ENCODE peak calls at places on chromosomes 7 and 10, in nine cellular contexts. W is ascending aorta, I is heart left ventricle, K is tibial nerve, Q is transverse colon, D is coronary artery, O is endodermal cell, A is left ventricle myocardium inferior, G is AG04450. V is an unnamed sample.

GRCh38 chr7:24898691-24899090 is 81.3 kb downstream of the OSBPL3 start:
- DNase-seq in W (no peak), I (no peak), K (no peak), Q (no peak), D (no peak), O (no peak), A (no peak), G (no peak), V (no peak)

GRCh38 chr10:112140110-112140755 is 43.3 kb downstream of the GPAM start:
- DNase-seq in W (peak), I (peak), K (peak), Q (peak), D (no peak), O (peak), A (peak), G (peak), V (peak)

GRCh38 chr10:124691448-124692435 is 52.4 kb downstream of the FAM53B start:
- DNase-seq in W (no peak), I (peak), K (no peak), Q (no peak), D (no peak), O (no peak), A (no peak), G (no peak), V (no peak)

GRCh38 chr10:1464866-1465265 is 272.5 kb downstream of the ADARB2 start:
- DNase-seq in W (no peak), I (no peak), K (no peak), Q (no peak), D (no peak), O (no peak), A (no peak), G (no peak), V (no peak)

GRCh38 chr10:132459252-132460028 is 62.4 kb downstream of the PWWP2B start:
- DNase-seq in W (no peak), I (peak), K (no peak), Q (peak), D (no peak), O (peak), A (no peak), G (no peak), V (no peak)

GRCh38 chr10:69458426-69459100 is 7.3 kb downstream of the TSPAN15 start:
- DNase-seq in W (no peak), I (no peak), K (no peak), Q (peak), D (no peak), O (peak), A (no peak), G (no peak), V (no peak)

GRCh38 chr7:129285195-129285594 is 60.4 kb downstream of the AHCYL2 start:
- DNase-seq in W (no peak), I (no peak), K (no peak), Q (no peak), D (no peak), O (no peak), A (no peak), G (no peak), V (no peak)

GRCh38 chr7:154644366-154644765 is 358.6 kb downstream of the PAXIP1 start:
- DNase-seq in W (no peak), I (no peak), K (no peak), Q (no peak), D (no peak), O (no peak), A (no peak), G (no peak), V (no peak)

GRCh38 chr7:3333861-3334260 is 32.8 kb downstream of the SDK1 start:
- DNase-seq in W (no peak), I (no peak), K (no peak), Q (no peak), D (no peak), O (no peak), A (no peak), G (no peak), V (no peak)

GRCh38 chr10:6162589-6163356 is 40.0 kb upstream of the PFKFB3 start:
- DNase-seq in W (no peak), I (peak), K (no peak), Q (peak), D (no peak), O (no peak), A (no peak), G (no peak), V (no peak)

GRCh38 chr7:98212532-98213041 is 1.3 kb downstream of the BHLHA15 start:
- DNase-seq in W (peak), I (no peak), K (no peak), Q (no peak), D (peak), O (peak), A (no peak), G (no peak), V (peak)

GRCh38 chr7:30788640-30789333 is 17.6 kb downstream of the MINDY4 start:
- DNase-seq in W (peak), I (no peak), K (no peak), Q (no peak), D (no peak), O (no peak), A (no peak), G (no peak), V (no peak)

GRCh38 chr10:28663576-28664368 is 13.5 kb upstream of the BAMBI start:
- DNase-seq in W (peak), I (peak), K (peak), Q (peak), D (peak), O (peak), A (peak), G (peak), V (peak)

GRCh38 chr10:97861351-97861750 is 11.7 kb downstream of the GOLGA7B start:
- DNase-seq in W (no peak), I (no peak), K (no peak), Q (no peak), D (no peak), O (peak), A (no peak), G (no peak), V (peak)

GRCh38 chr7:137877301-137877700 is 30.5 kb upstream of the DGKI start:
- DNase-seq in W (no peak), I (no peak), K (no peak), Q (no peak), D (no peak), O (no peak), A (no peak), G (no peak), V (no peak)

GRCh38 chr7:30726296-30727006 is 25.5 kb upstream of the INMT start:
- DNase-seq in W (no peak), I (no peak), K (no peak), Q (no peak), D (no peak), O (no peak), A (no peak), G (no peak), V (no peak)

GRCh38 chr10:80409121-80409520 is 770 bp downstream of the PRXL2A start:
- DNase-seq in W (no peak), I (no peak), K (no peak), Q (no peak), D (no peak), O (no peak), A (no peak), G (no peak), V (no peak)

GRCh38 chr7:27994639-27995038 is 186.0 kb downstream of the JAZF1 start:
- DNase-seq in W (no peak), I (no peak), K (no peak), Q (peak), D (no peak), O (no peak), A (no peak), G (no peak), V (no peak)

GRCh38 chr7:32167256-32167655 is 97.0 kb upstream of the PDE1C start:
- DNase-seq in W (no peak), I (no peak), K (no peak), Q (no peak), D (no peak), O (no peak), A (no peak), G (no peak), V (no peak)

GRCh38 chr7:70530191-70530590 is 601.8 kb upstream of the GALNT17 start:
- DNase-seq in W (no peak), I (no peak), K (no peak), Q (no peak), D (no peak), O (no peak), A (no peak), G (no peak), V (no peak)

GRCh38 chr10:131843881-131844284 is 56.9 kb upstream of the PPP2R2D start:
- DNase-seq in W (peak), I (no peak), K (no peak), Q (no peak), D (peak), O (peak), A (no peak), G (no peak), V (no peak)

GRCh38 chr10:86536294-86536861 is 14.8 kb upstream of the WAPL start:
- DNase-seq in W (no peak), I (no peak), K (no peak), Q (peak), D (no peak), O (peak), A (no peak), G (no peak), V (no peak)

GRCh38 chr10:8255301-8255700 is 200.8 kb downstream of the GATA3 start:
- DNase-seq in W (no peak), I (no peak), K (no peak), Q (no peak), D (no peak), O (no peak), A (no peak), G (no peak), V (no peak)

GRCh38 chr10:97333351-97333600 is 1.3 kb downstream of the FRAT2 start:
- DNase-seq in W (no peak), I (no peak), K (no peak), Q (no peak), D (no peak), O (peak), A (no peak), G (peak), V (no peak)

DNA sequence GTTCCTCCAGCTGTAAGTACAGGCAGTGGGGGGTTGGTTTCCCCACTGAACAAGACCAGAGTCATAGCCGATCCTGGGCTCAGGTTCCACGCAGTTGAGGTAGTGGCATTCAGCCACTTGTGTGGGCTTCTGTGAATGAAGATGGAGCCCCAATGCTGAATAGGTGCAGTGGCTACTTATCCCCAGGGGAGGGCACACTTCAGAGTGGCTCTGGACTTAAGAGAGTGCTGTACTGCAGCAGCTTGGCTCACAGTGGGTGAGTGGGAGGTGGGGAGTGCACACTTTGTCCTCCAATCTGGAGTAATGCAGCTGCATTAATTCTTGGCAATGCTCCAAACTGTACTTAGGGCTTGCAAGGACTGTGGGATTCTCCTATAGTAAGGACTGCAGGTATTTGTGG is 81.9 kb downstream of the BUB3 start:
- DNase-seq in W (no peak), I (no peak), K (no peak), Q (no peak), D (no peak), O (peak), A (no peak), G (no peak), V (no peak)
- TF ChIP-seq CTCF in W (no peak), I (no peak), K (no peak), Q (no peak), D (no peak), O (peak), A (no peak), G (no peak), V (no peak)

GRCh38 chr10:10609379-10609955 is 408.2 kb upstream of the CELF2 start:
- DNase-seq in W (no peak), I (no peak), K (no peak), Q (no peak), D (no peak), O (no peak), A (no peak), G (no peak), V (no peak)
- H3K27ac ChIP-seq in W (no peak), I (no peak), K (no peak), Q (no peak), D (no peak), O (no peak), A (no peak), G (no peak), V (no peak)

GRCh38 chr7:7596156-7596555 is 29.5 kb downstream of the MIOS start:
- DNase-seq in W (no peak), I (no peak), K (no peak), Q (no peak), D (no peak), O (no peak), A (no peak), G (no peak), V (no peak)

DNA sequence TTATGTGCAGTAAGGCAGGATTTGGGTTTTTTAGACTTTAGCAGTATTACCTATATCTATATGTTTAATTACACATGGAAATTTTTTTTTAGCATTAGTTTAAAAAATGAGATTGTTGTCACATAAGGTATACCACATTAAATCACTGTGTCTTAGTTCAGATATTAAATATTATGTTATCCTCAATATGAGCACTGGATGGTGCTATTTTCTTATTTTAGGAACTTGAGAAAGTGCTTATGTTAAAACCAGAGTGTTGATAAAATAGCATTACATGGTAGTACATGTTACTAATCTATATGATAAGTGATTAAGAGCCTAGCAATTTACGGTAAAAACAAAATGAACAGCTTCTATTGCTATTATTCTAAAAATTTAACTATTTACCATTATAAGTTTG is 28.8 kb downstream of the MIOS start:
- DNase-seq in W (no peak), I (no peak), K (no peak), Q (no peak), D (no peak), O (no peak), A (no peak), G (no peak), V (no peak)
- TF ChIP-seq CTCF in W (peak), I (peak), K (peak), Q (peak), D (no peak), O (peak), A (peak), G (peak), V (no peak)

GRCh38 chr7:22990588-22990949 is 23.4 kb downstream of the HYCC1 start:
- DNase-seq in W (no peak), I (no peak), K (no peak), Q (no peak), D (no peak), O (no peak), A (no peak), G (no peak), V (no peak)
- H3K27ac ChIP-seq in W (no peak), I (no peak), K (no peak), Q (no peak), D (no peak), O (no peak), A (no peak), G (no peak), V (no peak)

DNA sequence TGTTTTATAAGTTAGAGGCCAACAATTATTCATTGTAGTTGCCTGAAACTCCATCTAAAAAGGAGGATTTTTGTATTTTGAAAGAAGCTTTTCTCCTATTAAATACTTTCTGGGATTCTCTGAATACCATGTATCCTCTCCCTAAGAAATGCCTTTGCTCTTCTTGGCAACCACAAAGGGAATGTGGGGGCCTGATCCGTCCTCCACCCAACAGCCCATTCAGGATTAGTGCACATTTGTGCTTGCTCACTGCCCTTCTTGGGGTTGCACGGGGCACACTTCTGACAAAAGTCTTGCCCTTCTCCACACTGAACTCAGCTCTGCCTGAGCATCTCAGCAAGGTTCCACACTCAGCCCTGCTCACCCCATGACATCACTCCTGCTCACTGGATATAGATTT is 194.2 kb downstream of the SLC25A13 start:
- DNase-seq in W (no peak), I (no peak), K (no peak), Q (no peak), D (no peak), O (no peak), A (no peak), G (no peak), V (no peak)
- TF ChIP-seq CTCF in W (no peak), I (no peak), K (no peak), Q (no peak), D (no peak), O (no peak), A (no peak), G (no peak), V (no peak)

GRCh38 chr7:100432053-100432452 is 2.4 kb downstream of the MEPCE start:
- DNase-seq in W (no peak), I (no peak), K (no peak), Q (no peak), D (no peak), O (no peak), A (no peak), G (no peak), V (no peak)
- H3K27ac ChIP-seq in W (no peak), I (no peak), K (peak), Q (no peak), D (no peak), O (peak), A (peak), G (no peak), V (peak)